ENCODE peak calls at places on chromosome 18, in ten cellular contexts. T, V, R, D, K, O, A, Q, Y and E are unnamed samples.

GRCh38 chr18:23811176-23811575 is 121.9 kb downstream of the LAMA3 start:
- DNase-seq in R (no peak), T (no peak), D (no peak), V (no peak), Q (no peak), A (no peak), K (no peak), Y (no peak), O (no peak), E (no peak)

GRCh38 chr18:74064510-74064909 is 83.1 kb downstream of the FBXO15 start:
- DNase-seq in K (no peak), O (no peak), Y (no peak), Q (no peak), A (peak), V (no peak), D (no peak), T (no peak), R (no peak), E (no peak)

GRCh38 chr18:49677081-49677480 is 115.2 kb downstream of the LIPG start:
- DNase-seq in Q (no peak), D (no peak), O (no peak), A (no peak), Y (no peak), T (no peak), K (no peak), V (no peak), R (no peak), E (no peak)

GRCh38 chr18:65990944-65991708 is 240.3 kb downstream of the CDH7 start:
- DNase-seq in A (no peak), T (no peak), V (no peak), D (no peak), Q (no peak), Y (no peak), K (no peak), O (no peak), R (no peak), E (no peak)

GRCh38 chr18:48541026-48541746 is 2.4 kb downstream of the CTIF start:
- DNase-seq in R (peak), T (peak), Q (peak), A (peak), K (peak), O (no peak), Y (no peak), V (peak), D (peak), E (peak)

GRCh38 chr18:23719634-23720201 is 30.5 kb downstream of the LAMA3 start:
- DNase-seq in Q (no peak), K (peak), T (peak), O (no peak), Y (peak), D (peak), V (peak), A (no peak), R (no peak), E (peak)

GRCh38 chr18:45828917-45829811 is 3.7 kb downstream of the SIGLEC15 start:
- DNase-seq in T (no peak), K (peak), R (no peak), A (no peak), V (no peak), D (no peak), O (no peak), Y (no peak), Q (peak), E (no peak)

GRCh38 chr18:31197676-31198075 is 35.0 kb upstream of the DSC1 start:
- DNase-seq in D (no peak), K (peak), Q (no peak), A (no peak), Y (no peak), O (no peak), T (no peak), R (no peak), V (peak), E (peak)

GRCh38 chr18:29164020-29164706 is 987.2 kb upstream of the CDH2 start:
- DNase-seq in A (peak), Y (peak), V (peak), K (peak), T (peak), D (peak), R (no peak), O (no peak), Q (no peak), E (peak)

GRCh38 chr18:10432781-10433180 is 21.7 kb upstream of the APCDD1 start:
- DNase-seq in T (no peak), D (no peak), Y (no peak), A (no peak), R (no peak), V (no peak), K (no peak), O (no peak), Q (no peak), E (no peak)

GRCh38 chr18:2642771-2643170 is 12.8 kb upstream of the SMCHD1 start:
- DNase-seq in K (no peak), V (no peak), Q (no peak), T (no peak), Y (no peak), R (no peak), O (no peak), D (no peak), A (no peak), E (no peak)

GRCh38 chr18:32804126-32804888 is 31.5 kb upstream of the KLHL14 start:
- DNase-seq in O (no peak), K (no peak), A (no peak), Q (no peak), Y (no peak), R (no peak), D (no peak), T (no peak), V (peak), E (no peak)

GRCh38 chr18:59272971-59273935 is at the start of gene RAX:
- DNase-seq in T (peak), A (no peak), D (peak), K (no peak), Q (no peak), R (no peak), V (peak), O (no peak), Y (no peak), E (no peak)

GRCh38 chr18:64799378-64799777 is 650.5 kb upstream of the LINC00305 start:
- DNase-seq in R (no peak), K (no peak), Y (no peak), Q (no peak), A (no peak), T (no peak), O (no peak), V (peak), D (no peak), E (no peak)

GRCh38 chr18:52992041-52992440 is 652.0 kb downstream of the DCC start:
- DNase-seq in O (no peak), D (no peak), K (no peak), A (no peak), T (no peak), Y (no peak), Q (no peak), R (no peak), V (peak), E (no peak)

GRCh38 chr18:25223211-25223610 is 128.8 kb downstream of the ZNF521 start:
- DNase-seq in D (no peak), O (no peak), A (no peak), R (no peak), V (no peak), Q (no peak), T (no peak), K (no peak), Y (no peak), E (no peak)

GRCh38 chr18:475202-475624 is 25.3 kb downstream of the COLEC12 start:
- DNase-seq in D (peak), T (peak), O (no peak), V (peak), Q (no peak), R (no peak), K (no peak), A (no peak), Y (no peak), E (peak)

GRCh38 chr18:2536063-2536462 is 35.2 kb downstream of the METTL4 start:
- DNase-seq in O (no peak), Q (no peak), R (no peak), T (no peak), K (no peak), A (no peak), Y (no peak), V (no peak), D (no peak), E (no peak)

GRCh38 chr18:62287753-62288668 is 37.1 kb upstream of the TNFRSF11A start:
- DNase-seq in A (no peak), T (no peak), Q (no peak), V (peak), R (no peak), Y (no peak), K (peak), D (no peak), O (no peak), E (peak)

GRCh38 chr18:62586148-62586774 is 63.4 kb downstream of the ZCCHC2 start:
- DNase-seq in Q (peak), V (peak), Y (peak), A (peak), R (peak), K (peak), O (peak), D (peak), T (peak), E (peak)

GRCh38 chr18:62335494-62335893 is 10.4 kb downstream of the TNFRSF11A start:
- DNase-seq in R (no peak), T (no peak), O (no peak), Y (no peak), K (no peak), A (no peak), V (no peak), D (no peak), Q (no peak), E (no peak)

GRCh38 chr18:47731276-47731675 is 199.2 kb downstream of the SMAD2 start:
- DNase-seq in O (no peak), R (no peak), D (no peak), Q (peak), T (no peak), V (no peak), K (no peak), A (no peak), Y (no peak), E (no peak)

GRCh38 chr18:31741096-31741735 is 19.5 kb downstream of the SLC25A52 start:
- DNase-seq in D (peak), A (peak), R (no peak), O (peak), V (peak), Q (no peak), T (peak), K (peak), Y (no peak), E (no peak)

GRCh38 chr18:63131106-63131943 is 188.2 kb downstream of the BCL2 start:
- DNase-seq in Q (no peak), O (peak), A (peak), V (peak), Y (no peak), R (no peak), K (no peak), T (peak), D (peak), E (peak)

GRCh38 chr18:73683618-73684238 is 463.9 kb downstream of the FBXO15 start:
- DNase-seq in T (no peak), A (no peak), R (no peak), D (peak), Y (no peak), O (no peak), V (no peak), Q (no peak), K (no peak), E (no peak)

GRCh38 chr18:8153887-8154583 is 455.2 kb upstream of the RAB12 start:
- DNase-seq in Q (no peak), V (peak), O (no peak), K (no peak), T (peak), A (no peak), Y (no peak), R (no peak), D (peak), E (peak)

GRCh38 chr18:21117385-21118135 is 5.9 kb upstream of the ROCK1 start:
- DNase-seq in K (no peak), Y (no peak), A (peak), T (peak), Q (no peak), D (peak), V (no peak), O (no peak), R (no peak), E (no peak)

GRCh38 chr18:27202771-27203170 is 17.7 kb upstream of the CHST9 start:
- DNase-seq in Y (no peak), D (no peak), Q (no peak), A (no peak), K (no peak), T (no peak), O (no peak), R (no peak), V (peak), E (no peak)

GRCh38 chr18:44876749-44877148 is 196.1 kb downstream of the SETBP1 start:
- DNase-seq in T (no peak), Q (no peak), A (no peak), Y (no peak), R (no peak), K (no peak), O (no peak), V (no peak), D (no peak), E (no peak)

GRCh38 chr18:33051397-33051796 is 278.6 kb upstream of the KLHL14 start:
- DNase-seq in K (no peak), R (no peak), Y (no peak), D (no peak), O (no peak), T (no peak), Q (no peak), A (no peak), V (peak), E (no peak)